ENCODE peak calls at places on chromosomes 11 and 22, in seven cellular contexts. R is PC-9; K is effector memory CD8-positive, alpha-beta T cell; V is left ventricle myocardium inferior; T is HS-27A; Z is cardiac septum; S is NCI-H460. Y is an unnamed sample.

GRCh38 chr22:49933236-49933921 is 14.9 kb downstream of the CRELD2 start:
- DNase-seq in R (no peak), K (no peak), V (peak; percentile 82), T (no peak), Z (peak; percentile 78), S (no peak), Y (no peak)

GRCh38 chr22:21707677-21708076 is 27.9 kb downstream of the YPEL1 start:
- DNase-seq in R (no peak), K (no peak), V (no peak), T (no peak), Z (no peak), S (no peak), Y (no peak)

GRCh38 chr11:13277719-13278619 is at the start of gene BMAL1:
- DNase-seq in R (peak; percentile 40), K (peak; percentile 58), V (peak; percentile 52), T (no peak), Z (peak; percentile 86), S (no peak), Y (peak; percentile 56)

GRCh38 chr22:32622004-32622761 is 147.6 kb downstream of the FBXO7 start:
- DNase-seq in R (peak; percentile 30), K (no peak), V (peak; percentile 62), T (peak; percentile 53), Z (no peak), S (no peak), Y (no peak)

GRCh38 chr11:119347242-119347641 is 737 bp upstream of the MFRP start:
- DNase-seq in R (no peak), K (no peak), V (no peak), T (no peak), Z (no peak), S (no peak), Y (no peak)

GRCh38 chr22:45925811-45926351 is 51.1 kb downstream of the WNT7B start:
- DNase-seq in R (peak; percentile 63), K (no peak), V (no peak), T (no peak), Z (no peak), S (no peak), Y (no peak)

GRCh38 chr11:96385187-96385586 is 4.5 kb downstream of the CCDC82 start:
- DNase-seq in R (no peak), K (no peak), V (no peak), T (no peak), Z (no peak), S (no peak), Y (no peak)

GRCh38 chr11:69603978-69604524 is 36.9 kb upstream of the CCND1 start:
- DNase-seq in R (no peak), K (no peak), V (no peak), T (no peak), Z (no peak), S (no peak), Y (no peak)

GRCh38 chr11:71180694-71181466 is 71.5 kb downstream of the SHANK2 start:
- DNase-seq in R (no peak), K (no peak), V (no peak), T (no peak), Z (peak; percentile 53), S (no peak), Y (no peak)

GRCh38 chr11:80443177-80443576 is 1002.3 kb upstream of the TENM4 start:
- DNase-seq in R (no peak), K (no peak), V (no peak), T (no peak), Z (no peak), S (peak; percentile 5), Y (no peak)

GRCh38 chr11:33040127-33040861 is 922 bp downstream of the TCP11L1 start:
- DNase-seq in R (no peak), K (peak; percentile 38), V (no peak), T (no peak), Z (no peak), S (no peak), Y (no peak)

GRCh38 chr11:107856981-107857517 is 1.5 kb downstream of the SLC35F2 start:
- DNase-seq in R (no peak), K (no peak), V (no peak), T (no peak), Z (no peak), S (peak; percentile 49), Y (no peak)

GRCh38 chr22:26748845-26749244 is 91.5 kb downstream of the MIAT start:
- DNase-seq in R (no peak), K (no peak), V (no peak), T (no peak), Z (no peak), S (no peak), Y (no peak)

GRCh38 chr11:65297026-65297667 is 17.5 kb upstream of the CDC42EP2 start:
- DNase-seq in R (no peak), K (no peak), V (peak; percentile 60), T (no peak), Z (no peak), S (no peak), Y (no peak)

GRCh38 chr11:2709429-2709828 is 9.6 kb upstream of the KCNQ1OT1 start:
- DNase-seq in R (no peak), K (no peak), V (no peak), T (no peak), Z (no peak), S (no peak), Y (no peak)

GRCh38 chr11:118342503-118343161 is at the start of gene CD3D:
- DNase-seq in R (no peak), K (peak; percentile 52), V (no peak), T (no peak), Z (no peak), S (no peak), Y (peak; percentile 68)

GRCh38 chr11:46277623-46278386 is at the start of gene CREB3L1:
- DNase-seq in R (no peak), K (no peak), V (peak; percentile 60), T (no peak), Z (no peak), S (no peak), Y (no peak)

GRCh38 chr22:33922268-33922667 is 2.0 kb upstream of the LARGE1 start:
- DNase-seq in R (peak; percentile 16), K (no peak), V (peak; percentile 25), T (no peak), Z (no peak), S (no peak), Y (peak; percentile 7)

GRCh38 chr11:2860636-2861035 is 24.9 kb downstream of the CDKN1C start:
- DNase-seq in R (peak; percentile 46), K (no peak), V (no peak), T (no peak), Z (no peak), S (no peak), Y (no peak)

GRCh38 chr11:16365456-16366355 is 9.4 kb upstream of the SOX6 start:
- DNase-seq in R (no peak), K (no peak), V (no peak), T (no peak), Z (no peak), S (no peak), Y (no peak)

GRCh38 chr11:95345651-95346050 is 114.6 kb upstream of the SESN3 start:
- DNase-seq in R (no peak), K (no peak), V (no peak), T (no peak), Z (no peak), S (no peak), Y (no peak)

GRCh38 chr11:62558669-62559068 is 12.1 kb upstream of the AHNAK start:
- DNase-seq in R (no peak), K (no peak), V (peak; percentile 9), T (no peak), Z (no peak), S (no peak), Y (no peak)

GRCh38 chr22:26325641-26326040 is 103.4 kb upstream of the ASPHD2 start:
- DNase-seq in R (no peak), K (no peak), V (no peak), T (no peak), Z (no peak), S (no peak), Y (no peak)

GRCh38 chr11:65366340-65366773 is 11.8 kb downstream of the TIGD3 start:
- DNase-seq in R (peak; percentile 55), K (peak; percentile 38), V (no peak), T (peak; percentile 57), Z (no peak), S (peak; percentile 78), Y (no peak)

GRCh38 chr11:12792590-12792989 is 118.4 kb downstream of the TEAD1 start:
- DNase-seq in R (no peak), K (no peak), V (no peak), T (peak; percentile 82), Z (no peak), S (no peak), Y (no peak)

GRCh38 chr11:34667810-34668582 is 47.1 kb downstream of the EHF start:
- DNase-seq in R (peak; percentile 78), K (no peak), V (no peak), T (no peak), Z (no peak), S (no peak), Y (no peak)

GRCh38 chr11:73975479-73975757 is 7.2 kb downstream of the UCP2 start:
- DNase-seq in R (no peak), K (no peak), V (no peak), T (no peak), Z (peak; percentile 58), S (no peak), Y (no peak)

GRCh38 chr11:44814881-44815592 is 88.3 kb downstream of the TSPAN18 start:
- DNase-seq in R (no peak), K (no peak), V (no peak), T (no peak), Z (no peak), S (no peak), Y (no peak)

GRCh38 chr11:111097191-111097590 is 148.3 kb upstream of the POU2AF2 start:
- DNase-seq in R (peak; percentile 7), K (no peak), V (peak; percentile 46), T (no peak), Z (no peak), S (no peak), Y (no peak)

GRCh38 chr11:91299980-91300379 is 924.6 kb upstream of the FAT3 start:
- DNase-seq in R (no peak), K (no peak), V (no peak), T (peak; percentile 71), Z (no peak), S (no peak), Y (no peak)

GRCh38 chr22:22403771-22404170 is 104.8 kb downstream of the ZNF280B start:
- DNase-seq in R (no peak), K (no peak), V (no peak), T (no peak), Z (no peak), S (no peak), Y (no peak)

GRCh38 chr22:19823638-19824196 is 31.0 kb downstream of the GNB1L start:
- DNase-seq in R (peak; percentile 41), K (no peak), V (no peak), T (no peak), Z (no peak), S (no peak), Y (no peak)

GRCh38 chr11:97574976-97575665 is 1185.3 kb downstream of the JRKL start:
- DNase-seq in R (no peak), K (no peak), V (no peak), T (no peak), Z (no peak), S (no peak), Y (no peak)

GRCh38 chr11:103633819-103634590 is 402.4 kb upstream of the DDI1 start:
- DNase-seq in R (no peak), K (no peak), V (no peak), T (no peak), Z (no peak), S (no peak), Y (no peak)